ENCODE peak calls at places on chromosomes 1 and 21, in six cellular contexts. H is AG09309, K is omental fat pad, A is ELF-1, Q is fibroblast of pulmonary artery, Y is glomerular endothelial cell. S is an unnamed sample.

GRCh38 chr1:186375929-186376330 is 292 bp downstream of the ODR4 start:
- DNase-seq in H (no peak), K (no peak), A (no peak), Q (no peak), Y (no peak), S (peak)

GRCh38 chr1:159187647-159188374 is 16.4 kb downstream of the CADM3 start:
- DNase-seq in H (no peak), K (no peak), A (no peak), Q (no peak), Y (no peak), S (no peak)

GRCh38 chr1:32334864-32335618 is 992 bp downstream of the MARCKSL1 start:
- DNase-seq in H (no peak), K (no peak), A (peak), Q (peak), Y (no peak), S (peak)

GRCh38 chr1:7553042-7553690 is 217.9 kb upstream of the VAMP3 start:
- DNase-seq in H (no peak), K (no peak), A (no peak), Q (peak), Y (no peak), S (no peak)

GRCh38 chr21:38322551-38322950 is 65.8 kb downstream of the KCNJ15 start:
- DNase-seq in H (peak), K (no peak), A (no peak), Q (no peak), Y (no peak), S (no peak)

GRCh38 chr1:226603030-226603960 is 54.7 kb downstream of the STUM start:
- DNase-seq in H (peak), K (no peak), A (no peak), Q (peak), Y (no peak), S (no peak)

GRCh38 chr1:167090289-167090942 is at the start of gene GPA33:
- DNase-seq in H (no peak), K (no peak), A (no peak), Q (no peak), Y (no peak), S (no peak)

GRCh38 chr1:26285366-26286063 is 5.6 kb downstream of the SH3BGRL3 start:
- DNase-seq in H (no peak), K (no peak), A (peak), Q (no peak), Y (no peak), S (peak)

GRCh38 chr1:5837976-5838653 is 154.1 kb downstream of the NPHP4 start:
- DNase-seq in H (no peak), K (no peak), A (no peak), Q (no peak), Y (no peak), S (no peak)

S was measured in H7.